ENCODE peak calls at places on chromosomes 3 and 15, in four cellular contexts. D is left ventricle myocardium inferior, U is fibroblast of mammary gland, T is A549. V is an unnamed sample.

GRCh38 chr15:79837846-79838245 is 59.0 kb downstream of the MTHFS start:
- DNase-seq in D (no peak), U (no peak), T (no peak), V (no peak)

GRCh38 chr15:41695750-41696436 is 35.7 kb downstream of the MGA start:
- DNase-seq in D (no peak), U (peak; percentile 48), T (peak; percentile 42), V (peak; percentile 29)

GRCh38 chr15:33402640-33403039 is 91.9 kb downstream of the RYR3 start:
- DNase-seq in D (no peak), U (no peak), T (no peak), V (no peak)

GRCh38 chr3:152155654-152156053 is 113.1 kb upstream of the MBNL1 start:
- DNase-seq in D (no peak), U (no peak), T (no peak), V (no peak)

GRCh38 chr15:96564546-96564945 is 234.0 kb downstream of the NR2F2 start:
- DNase-seq in D (no peak), U (peak; percentile 18), T (no peak), V (no peak)

GRCh38 chr3:37279226-37279625 is 104.8 kb upstream of the LRRFIP2 start:
- DNase-seq in D (no peak), U (peak; percentile 69), T (no peak), V (no peak)

GRCh38 chr3:51687472-51688205 is 16.6 kb downstream of the TEX264 start:
- DNase-seq in D (peak; percentile 57), U (no peak), T (no peak), V (no peak)

GRCh38 chr15:32851619-32852416 is 134.0 kb downstream of the GREM1 start:
- DNase-seq in D (no peak), U (peak; percentile 90), T (peak; percentile 33), V (no peak)

GRCh38 chr3:120093923-120094775 is at the start of gene GSK3B:
- DNase-seq in D (peak; percentile 99), U (no peak), T (peak; percentile 86), V (peak; percentile 31)

GRCh38 chr15:32852771-32853170 is 135.0 kb downstream of the GREM1 start:
- DNase-seq in D (no peak), U (no peak), T (peak; percentile 89), V (no peak)

GRCh38 chr3:126544596-126545281 is 14.0 kb downstream of the C3orf22 start:
- DNase-seq in D (no peak), U (no peak), T (no peak), V (no peak)

GRCh38 chr3:115931581-115931980 is 308.3 kb downstream of the GAP43 start:
- DNase-seq in D (no peak), U (peak; percentile 4), T (no peak), V (no peak)

GRCh38 chr15:73087121-73087520 is 34.9 kb downstream of the NEO1 start:
- DNase-seq in D (no peak), U (no peak), T (no peak), V (no peak)

GRCh38 chr3:124784686-124785382 is 54.6 kb downstream of the UMPS start:
- DNase-seq in D (no peak), U (no peak), T (no peak), V (no peak)

GRCh38 chr3:181484026-181484425 is 227.7 kb upstream of the SOX2 start:
- DNase-seq in D (no peak), U (no peak), T (no peak), V (no peak)

GRCh38 chr3:69129531-69129930 is 7.1 kb upstream of the LMOD3 start:
- DNase-seq in D (no peak), U (peak; percentile 77), T (no peak), V (no peak)

GRCh38 chr15:68488966-68489365 is 57.0 kb upstream of the ITGA11 start:
- DNase-seq in D (no peak), U (no peak), T (no peak), V (no peak)

GRCh38 chr3:124663690-124664089 is 66.6 kb upstream of the UMPS start:
- DNase-seq in D (no peak), U (peak; percentile 38), T (peak; percentile 31), V (no peak)

GRCh38 chr15:85597155-85597815 is 197.4 kb downstream of the KLHL25 start:
- DNase-seq in D (no peak), U (no peak), T (no peak), V (no peak)

GRCh38 chr3:100400424-100400781 is 486 bp downstream of the TOMM70 start:
- DNase-seq in D (no peak), U (no peak), T (peak; percentile 3), V (no peak)

GRCh38 chr3:120908030-120908802 is at the start of gene STXBP5L:
- DNase-seq in D (peak; percentile 33), U (peak; percentile 60), T (peak; percentile 71), V (peak; percentile 26)

GRCh38 chr3:4708230-4708629 is 215.1 kb downstream of the ITPR1 start:
- DNase-seq in D (no peak), U (no peak), T (no peak), V (no peak)

GRCh38 chr15:90989040-90989768 is 5.1 kb downstream of the PRC1 start:
- DNase-seq in D (no peak), U (no peak), T (no peak), V (no peak)

GRCh38 chr3:115388166-115388565 is 235.1 kb upstream of the GAP43 start:
- DNase-seq in D (no peak), U (peak; percentile 6), T (no peak), V (no peak)

GRCh38 chr3:138062626-138063025 is 52.7 kb downstream of the CLDN18 start:
- DNase-seq in D (no peak), U (peak; percentile 74), T (no peak), V (no peak)

GRCh38 chr3:124559650-124560405 is 170.4 kb upstream of the UMPS start:
- DNase-seq in D (peak; percentile 54), U (peak; percentile 86), T (peak; percentile 83), V (peak; percentile 46)

GRCh38 chr3:109897734-109898133 is 560.4 kb upstream of the DPPA4 start:
- DNase-seq in D (no peak), U (no peak), T (no peak), V (no peak)

GRCh38 chr3:69892706-69893105 is 106.8 kb upstream of the SAMMSON start:
- DNase-seq in D (no peak), U (no peak), T (no peak), V (no peak)

GRCh38 chr15:90571063-90571541 is 41.4 kb downstream of the CRTC3 start:
- DNase-seq in D (peak; percentile 38), U (peak; percentile 27), T (peak; percentile 52), V (no peak)

GRCh38 chr3:135311699-135312098 is 516.6 kb downstream of the EPHB1 start:
- DNase-seq in D (no peak), U (no peak), T (no peak), V (no peak)

GRCh38 chr3:58731673-58732072 is 65.1 kb upstream of the FAM3D start:
- DNase-seq in D (no peak), U (no peak), T (no peak), V (no peak)
- TF ChIP-seq CTCF in D (no peak), U (no peak), T (no peak), V (peak; percentile 8)

GRCh38 chr3:158918451-158918850 is 116.6 kb downstream of the MFSD1 start:
- DNase-seq in D (no peak), U (no peak), T (no peak), V (no peak)
- TF ChIP-seq CTCF in D (no peak), U (no peak), T (no peak), V (no peak)

GRCh38 chr15:92971081-92971480 is 71.0 kb downstream of the CHD2 start:
- DNase-seq in D (no peak), U (no peak), T (no peak), V (no peak)

GRCh38 chr15:92963794-92964193 is 63.7 kb downstream of the CHD2 start:
- DNase-seq in D (no peak), U (no peak), T (no peak), V (no peak)

GRCh38 chr15:92970656-92971055 is 70.5 kb downstream of the CHD2 start:
- DNase-seq in D (no peak), U (no peak), T (no peak), V (no peak)

GRCh38 chr15:92974183-92974915 is 74.2 kb downstream of the CHD2 start:
- DNase-seq in D (no peak), U (no peak), T (no peak), V (no peak)

GRCh38 chr15:92968926-92969664 is 69.0 kb downstream of the CHD2 start:
- DNase-seq in D (no peak), U (no peak), T (peak; percentile 22), V (no peak)
- TF ChIP-seq CTCF in D (peak; percentile 11), U (peak; percentile 17), T (no peak), V (no peak)

DNA sequence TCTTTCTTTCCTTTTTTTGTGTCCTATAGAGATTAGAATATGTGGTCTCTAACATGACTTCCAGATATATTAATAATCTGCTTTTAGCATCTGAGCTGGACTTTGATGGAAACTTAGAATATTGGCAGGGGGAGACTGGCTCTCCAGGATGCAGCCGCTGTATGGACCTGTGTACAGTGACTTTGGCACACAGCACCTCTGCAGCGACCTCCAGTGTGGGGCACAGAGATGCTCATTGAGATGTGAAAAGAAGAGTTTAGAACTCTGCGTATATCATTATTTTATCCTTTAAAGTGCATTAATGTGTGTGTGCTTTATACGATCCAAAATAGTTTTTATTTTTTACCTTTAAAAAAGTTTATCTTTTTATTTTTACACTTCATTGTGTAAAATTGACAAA is 18.3 kb downstream of the CFAP161 start:
- DNase-seq in D (no peak), U (no peak), T (no peak), V (no peak)
- TF ChIP-seq CTCF in D (no peak), U (no peak), T (no peak), V (peak; percentile 23)

GRCh38 chr3:151086484-151087456 is 1.3 kb downstream of the MED12L start:
- DNase-seq in D (peak; percentile 65), U (peak; percentile 77), T (peak; percentile 88), V (peak; percentile 23)
- TF ChIP-seq CTCF in D (peak; percentile 58), U (peak; percentile 55), T (peak; percentile 46), V (peak; percentile 33)

V was measured in D721Med.